ENCODE peak calls at places on chromosomes 5 and 9, in nine cellular contexts. R is SJCRH30; Q is heart right ventricle; N is transverse colon; B is cardiac muscle cell; F is GM23338; J is CD4-positive, alpha-beta T cell; I is aorta; O is neural progenitor cell. H is an unnamed sample. For H3K27me3, the result is how much of the 10 kb centered on the place peaks cover.

GRCh38 chr5:55407059-55407684 is 99.4 kb downstream of the MTREX start:
- DNase-seq in R (peak), Q (no peak), N (no peak), B (peak), F (peak), J (no peak), I (no peak), O (peak), H (no peak)

GRCh38 chr5:139426222-139426885 is 13.0 kb downstream of the DNAJC18 start:
- DNase-seq in R (peak), Q (no peak), N (no peak), B (peak), F (no peak), J (no peak), I (no peak), O (no peak), H (no peak)

GRCh38 chr5:9198399-9198798 is 347.5 kb downstream of the SEMA5A start:
- DNase-seq in R (no peak), Q (no peak), N (no peak), B (peak), F (no peak), J (no peak), I (no peak), O (peak), H (no peak)

GRCh38 chr5:152405145-152405544 is at the start of gene NMUR2:
- DNase-seq in R (peak), Q (no peak), N (no peak), B (no peak), F (peak), J (no peak), I (no peak), O (peak), H (no peak)

GRCh38 chr9:134323741-134324358 is 2.4 kb upstream of the RXRA start:
- DNase-seq in R (peak), Q (peak), N (peak), B (no peak), F (no peak), J (no peak), I (peak), O (no peak), H (peak)

GRCh38 chr5:135441256-135441915 is 5.8 kb downstream of the DCANP1 start:
- DNase-seq in R (no peak), Q (no peak), N (no peak), B (no peak), F (no peak), J (no peak), I (peak), O (no peak), H (no peak)

GRCh38 chr9:135605238-135605781 is 34.0 kb downstream of the GLT6D1 start:
- DNase-seq in R (peak), Q (no peak), N (no peak), B (no peak), F (no peak), J (no peak), I (peak), O (no peak), H (peak)

GRCh38 chr5:172897691-172898512 is 61.3 kb upstream of the RPL26L1 start:
- DNase-seq in R (peak), Q (no peak), N (no peak), B (peak), F (no peak), J (no peak), I (peak), O (peak), H (no peak)

GRCh38 chr9:36770025-36770424 is 197.3 kb downstream of the MELK start:
- DNase-seq in R (no peak), Q (no peak), N (no peak), B (no peak), F (no peak), J (no peak), I (peak), O (no peak), H (no peak)
- H3K27me3 ChIP-seq in R (under half), Q (half or more), N (under half), B (under half), F (under half), J (under half), I (under half), O (half or more), H (under half)

GRCh38 chr5:179322071-179323025 is 22.9 kb downstream of the ADAMTS2 start:
- DNase-seq in R (no peak), Q (peak), N (no peak), B (no peak), F (no peak), J (no peak), I (peak), O (no peak), H (peak)
- H3K27me3 ChIP-seq in R (under half), Q (under half), N (under half), B (under half), F (under half), J (under half), I (under half), O (under half), H (under half)

GRCh38 chr5:112253478-112254250 is 165.4 kb downstream of the EPB41L4A start:
- DNase-seq in R (no peak), Q (no peak), N (no peak), B (peak), F (peak), J (no peak), I (no peak), O (no peak), H (no peak)
- H3K27me3 ChIP-seq in R (under half), Q (under half), N (under half), B (under half), F (under half), J (under half), I (under half), O (under half), H (under half)

DNA sequence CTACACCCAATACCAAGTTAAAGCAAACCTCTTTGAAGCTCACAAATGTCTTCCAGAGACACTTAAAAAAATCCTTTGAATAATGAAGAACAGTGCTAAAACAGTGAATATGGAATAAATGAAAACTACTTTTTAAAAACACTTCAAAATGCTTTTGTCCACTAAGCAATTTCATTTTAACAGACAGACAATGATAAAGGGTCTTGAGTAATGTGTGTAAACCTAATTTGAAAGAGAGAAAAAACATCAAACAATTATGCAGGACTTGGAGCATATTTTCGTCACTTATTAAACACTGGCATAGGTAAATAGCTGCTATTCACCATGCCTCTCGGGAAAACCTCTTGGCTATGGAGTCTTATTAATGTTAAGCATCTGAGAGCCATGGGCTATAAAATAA is 177.9 kb downstream of the NFIB start:
- DNase-seq in R (no peak), Q (no peak), N (no peak), B (no peak), F (no peak), J (no peak), I (no peak), O (no peak), H (no peak)
- H3K27me3 ChIP-seq in R (under half), Q (under half), N (under half), B (under half), F (under half), J (under half), I (under half), O (under half), H (under half)

GRCh38 chr5:74942622-74943286 is 76.6 kb upstream of the FAM169A start:
- DNase-seq in R (no peak), Q (no peak), N (no peak), B (no peak), F (peak), J (no peak), I (no peak), O (no peak), H (no peak)

GRCh38 chr5:74945561-74946165 is 79.5 kb upstream of the FAM169A start:
- DNase-seq in R (no peak), Q (no peak), N (no peak), B (no peak), F (no peak), J (no peak), I (no peak), O (no peak), H (no peak)

GRCh38 chr5:74938250-74938649 is 72.1 kb upstream of the FAM169A start:
- DNase-seq in R (no peak), Q (no peak), N (no peak), B (no peak), F (no peak), J (no peak), I (no peak), O (no peak), H (no peak)

GRCh38 chr5:74943905-74944304 is 77.7 kb upstream of the FAM169A start:
- DNase-seq in R (no peak), Q (no peak), N (no peak), B (no peak), F (peak), J (no peak), I (no peak), O (peak), H (no peak)

GRCh38 chr5:74940782-74941363 is 74.7 kb upstream of the FAM169A start:
- DNase-seq in R (no peak), Q (no peak), N (no peak), B (no peak), F (no peak), J (no peak), I (no peak), O (no peak), H (no peak)
- H3K27me3 ChIP-seq in R (under half), Q (under half), N (under half), B (under half), F (under half), J (under half), I (under half), O (under half), H (under half)

GRCh38 chr5:169122951-169123350 is 178.0 kb downstream of the SLIT3 start:
- DNase-seq in R (no peak), Q (no peak), N (no peak), B (no peak), F (no peak), J (no peak), I (no peak), O (no peak), H (no peak)

GRCh38 chr5:169121631-169122420 is 179.1 kb downstream of the SLIT3 start:
- DNase-seq in R (no peak), Q (no peak), N (no peak), B (peak), F (no peak), J (no peak), I (no peak), O (no peak), H (no peak)

GRCh38 chr5:169116961-169117461 is 183.9 kb downstream of the SLIT3 start:
- DNase-seq in R (peak), Q (no peak), N (no peak), B (no peak), F (peak), J (no peak), I (no peak), O (peak), H (no peak)

GRCh38 chr5:169115725-169116124 is 185.2 kb downstream of the SLIT3 start:
- DNase-seq in R (no peak), Q (no peak), N (no peak), B (no peak), F (no peak), J (no peak), I (no peak), O (no peak), H (no peak)

GRCh38 chr5:169119287-169120048 is 181.5 kb downstream of the SLIT3 start:
- DNase-seq in R (no peak), Q (no peak), N (no peak), B (no peak), F (no peak), J (no peak), I (no peak), O (no peak), H (no peak)
- H3K27me3 ChIP-seq in R (under half), Q (under half), N (under half), B (under half), F (under half), J (under half), I (under half), O (under half), H (under half)

H was measured in upper lobe of left lung.